ENCODE peak calls at places on chromosomes 12 and 14, in ten cellular contexts. One of them, this sample, is unnamed.

GRCh38 chr12:121786441-121786825 is 7.1 kb downstream of the RHOF start:
- DNase-seq in uterus: no peak
- DNase-seq in GM23248: peak
- DNase-seq in kidney epithelial cell: no peak
- DNase-seq in adipocyte: peak
- DNase-seq in IMR-90: peak
- DNase-seq in GM23338: no peak
- DNase-seq in fibroblast of pulmonary artery: peak
- DNase-seq in body of pancreas: peak
- DNase-seq in HAP-1: no peak
- DNase-seq in this sample: no peak

GRCh38 chr12:10634427-10634826 is 21.0 kb upstream of the MAGOHB start:
- DNase-seq in GM23248: peak
- DNase-seq in adipocyte: peak
- DNase-seq in body of pancreas: no peak
- DNase-seq in uterus: no peak
- DNase-seq in HAP-1: no peak
- DNase-seq in IMR-90: peak
- DNase-seq in fibroblast of pulmonary artery: no peak
- DNase-seq in GM23338: no peak
- DNase-seq in kidney epithelial cell: peak
- DNase-seq in this sample: no peak

GRCh38 chr12:27583057-27583797 is 59.2 kb downstream of the PPFIBP1 start:
- DNase-seq in kidney epithelial cell: no peak
- DNase-seq in fibroblast of pulmonary artery: peak
- DNase-seq in adipocyte: no peak
- DNase-seq in body of pancreas: no peak
- DNase-seq in GM23248: no peak
- DNase-seq in IMR-90: peak
- DNase-seq in GM23338: no peak
- DNase-seq in HAP-1: no peak
- DNase-seq in uterus: no peak
- DNase-seq in this sample: no peak

GRCh38 chr12:52244615-52244994 is 11.6 kb downstream of the KRT7 start:
- DNase-seq in GM23248: no peak
- DNase-seq in fibroblast of pulmonary artery: no peak
- DNase-seq in uterus: no peak
- DNase-seq in adipocyte: peak
- DNase-seq in kidney epithelial cell: no peak
- DNase-seq in HAP-1: no peak
- DNase-seq in body of pancreas: no peak
- DNase-seq in IMR-90: no peak
- DNase-seq in GM23338: no peak
- DNase-seq in this sample: no peak

GRCh38 chr12:106583578-106584103 is 837 bp downstream of the RFX4 start:
- DNase-seq in uterus: no peak
- DNase-seq in kidney epithelial cell: no peak
- DNase-seq in body of pancreas: no peak
- DNase-seq in fibroblast of pulmonary artery: peak
- DNase-seq in GM23338: peak
- DNase-seq in IMR-90: peak
- DNase-seq in adipocyte: peak
- DNase-seq in HAP-1: peak
- DNase-seq in GM23248: peak
- DNase-seq in this sample: no peak

GRCh38 chr12:321606-322326 is 59.1 kb upstream of the SLC6A13 start:
- DNase-seq in adipocyte: peak
- DNase-seq in kidney epithelial cell: no peak
- DNase-seq in HAP-1: no peak
- DNase-seq in uterus: no peak
- DNase-seq in GM23248: peak
- DNase-seq in IMR-90: no peak
- DNase-seq in GM23338: no peak
- DNase-seq in fibroblast of pulmonary artery: peak
- DNase-seq in body of pancreas: peak
- DNase-seq in this sample: no peak

GRCh38 chr12:100138048-100138907 is 4.4 kb downstream of the BLTP3B start:
- DNase-seq in kidney epithelial cell: no peak
- DNase-seq in HAP-1: peak
- DNase-seq in IMR-90: peak
- DNase-seq in GM23248: peak
- DNase-seq in GM23338: no peak
- DNase-seq in body of pancreas: no peak
- DNase-seq in adipocyte: peak
- DNase-seq in uterus: no peak
- DNase-seq in fibroblast of pulmonary artery: peak
- DNase-seq in this sample: no peak

GRCh38 chr12:131736807-131737484 is 26.1 kb downstream of the SFSWAP start:
- DNase-seq in HAP-1: no peak
- DNase-seq in GM23338: peak
- DNase-seq in body of pancreas: no peak
- DNase-seq in kidney epithelial cell: peak
- DNase-seq in adipocyte: peak
- DNase-seq in GM23248: peak
- DNase-seq in fibroblast of pulmonary artery: peak
- DNase-seq in IMR-90: peak
- DNase-seq in uterus: no peak
- DNase-seq in this sample: no peak

GRCh38 chr12:17304503-17305347 is 698.8 kb upstream of the LMO3 start:
- DNase-seq in GM23248: peak
- DNase-seq in adipocyte: no peak
- DNase-seq in fibroblast of pulmonary artery: no peak
- DNase-seq in GM23338: no peak
- DNase-seq in IMR-90: no peak
- DNase-seq in kidney epithelial cell: no peak
- DNase-seq in uterus: no peak
- DNase-seq in body of pancreas: no peak
- DNase-seq in HAP-1: no peak
- DNase-seq in this sample: no peak

GRCh38 chr12:10354502-10354901 is 35.3 kb downstream of the KLRK1 start:
- DNase-seq in GM23248: peak
- DNase-seq in fibroblast of pulmonary artery: peak
- DNase-seq in GM23338: no peak
- DNase-seq in body of pancreas: no peak
- DNase-seq in HAP-1: no peak
- DNase-seq in adipocyte: peak
- DNase-seq in uterus: no peak
- DNase-seq in IMR-90: no peak
- DNase-seq in kidney epithelial cell: no peak
- DNase-seq in this sample: no peak

GRCh38 chr12:119061208-119061796 is 80.0 kb downstream of the SRRM4 start:
- DNase-seq in uterus: peak
- DNase-seq in adipocyte: peak
- DNase-seq in body of pancreas: peak
- DNase-seq in fibroblast of pulmonary artery: peak
- DNase-seq in HAP-1: peak
- DNase-seq in GM23248: peak
- DNase-seq in IMR-90: peak
- DNase-seq in GM23338: peak
- DNase-seq in kidney epithelial cell: no peak
- DNase-seq in this sample: peak

GRCh38 chr14:33191855-33192254 is 253.2 kb downstream of the NPAS3 start:
- DNase-seq in kidney epithelial cell: no peak
- DNase-seq in GM23338: no peak
- DNase-seq in adipocyte: no peak
- DNase-seq in HAP-1: no peak
- DNase-seq in IMR-90: no peak
- DNase-seq in GM23248: no peak
- DNase-seq in body of pancreas: no peak
- DNase-seq in fibroblast of pulmonary artery: no peak
- DNase-seq in uterus: no peak
- DNase-seq in this sample: no peak

DNA sequence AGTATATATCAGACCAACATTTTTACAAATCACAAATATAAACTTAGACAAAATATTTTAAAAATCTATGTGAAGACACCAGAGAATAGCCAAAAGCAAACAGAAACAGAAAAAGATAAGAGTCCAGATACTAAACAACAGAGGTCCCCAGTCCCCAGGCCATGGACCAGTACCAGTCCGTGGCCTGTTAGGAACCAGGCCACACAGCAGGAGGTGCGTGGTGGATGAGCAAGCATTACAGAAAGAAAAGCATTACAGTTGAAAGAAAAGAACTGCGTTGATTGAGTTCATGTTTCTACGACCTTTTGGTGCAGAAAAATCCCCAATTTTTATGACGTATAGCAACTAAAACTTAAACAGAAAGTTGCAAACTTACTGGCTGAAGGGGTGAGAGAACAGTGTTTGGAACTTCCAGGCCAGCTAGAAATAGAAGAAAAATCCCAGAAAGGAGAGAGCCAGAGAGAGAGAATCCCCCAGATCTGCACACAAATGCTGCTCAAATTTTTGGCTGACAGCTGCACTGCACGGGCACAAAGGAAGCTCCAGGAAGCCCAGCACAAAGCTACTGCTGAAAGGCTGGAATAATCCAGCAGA is 159.6 kb upstream of the C14orf180 start:
- DNase-seq in kidney epithelial cell: no peak
- DNase-seq in fibroblast of pulmonary artery: no peak
- DNase-seq in GM23338: no peak
- DNase-seq in HAP-1: no peak
- DNase-seq in adipocyte: no peak
- DNase-seq in GM23248: no peak
- DNase-seq in IMR-90: no peak
- DNase-seq in uterus: no peak
- DNase-seq in body of pancreas: no peak
- DNase-seq in this sample: no peak
- H3K4me3 ChIP-seq in kidney epithelial cell: no peak
- H3K4me3 ChIP-seq in fibroblast of pulmonary artery: no peak
- H3K4me3 ChIP-seq in GM23338: no peak
- H3K4me3 ChIP-seq in HAP-1: no peak
- H3K4me3 ChIP-seq in adipocyte: no peak
- H3K4me3 ChIP-seq in GM23248: no peak
- H3K4me3 ChIP-seq in IMR-90: no peak
- H3K4me3 ChIP-seq in uterus: no peak
- H3K4me3 ChIP-seq in body of pancreas: no peak
- H3K4me3 ChIP-seq in this sample: no peak

GRCh38 chr14:56414231-56414630 is 165.4 kb upstream of the TMEM260 start:
- DNase-seq in GM23248: no peak
- DNase-seq in adipocyte: no peak
- DNase-seq in HAP-1: no peak
- DNase-seq in fibroblast of pulmonary artery: no peak
- DNase-seq in body of pancreas: no peak
- DNase-seq in uterus: no peak
- DNase-seq in GM23338: no peak
- DNase-seq in IMR-90: no peak
- DNase-seq in kidney epithelial cell: no peak
- DNase-seq in this sample: no peak
- H3K4me3 ChIP-seq in GM23248: no peak
- H3K4me3 ChIP-seq in adipocyte: no peak
- H3K4me3 ChIP-seq in HAP-1: no peak
- H3K4me3 ChIP-seq in fibroblast of pulmonary artery: no peak
- H3K4me3 ChIP-seq in body of pancreas: no peak
- H3K4me3 ChIP-seq in uterus: no peak
- H3K4me3 ChIP-seq in GM23338: no peak
- H3K4me3 ChIP-seq in IMR-90: no peak
- H3K4me3 ChIP-seq in kidney epithelial cell: no peak
- H3K4me3 ChIP-seq in this sample: no peak

GRCh38 chr14:98958048-98959031 is 313.7 kb downstream of the BCL11B start:
- DNase-seq in GM23338: no peak
- DNase-seq in adipocyte: no peak
- DNase-seq in uterus: no peak
- DNase-seq in IMR-90: no peak
- DNase-seq in HAP-1: no peak
- DNase-seq in fibroblast of pulmonary artery: no peak
- DNase-seq in kidney epithelial cell: no peak
- DNase-seq in body of pancreas: no peak
- DNase-seq in GM23248: no peak
- DNase-seq in this sample: no peak
- H3K4me3 ChIP-seq in GM23338: no peak
- H3K4me3 ChIP-seq in adipocyte: no peak
- H3K4me3 ChIP-seq in uterus: no peak
- H3K4me3 ChIP-seq in IMR-90: no peak
- H3K4me3 ChIP-seq in HAP-1: no peak
- H3K4me3 ChIP-seq in fibroblast of pulmonary artery: no peak
- H3K4me3 ChIP-seq in kidney epithelial cell: no peak
- H3K4me3 ChIP-seq in body of pancreas: no peak
- H3K4me3 ChIP-seq in GM23248: no peak
- H3K4me3 ChIP-seq in this sample: no peak

GRCh38 chr14:75247286-75247922 is 31.2 kb upstream of the FOS start:
- DNase-seq in uterus: no peak
- DNase-seq in GM23338: no peak
- DNase-seq in kidney epithelial cell: no peak
- DNase-seq in HAP-1: no peak
- DNase-seq in fibroblast of pulmonary artery: no peak
- DNase-seq in body of pancreas: no peak
- DNase-seq in IMR-90: no peak
- DNase-seq in adipocyte: no peak
- DNase-seq in GM23248: no peak
- DNase-seq in this sample: no peak

GRCh38 chr14:75246546-75247285 is 31.9 kb upstream of the FOS start:
- DNase-seq in kidney epithelial cell: no peak
- DNase-seq in body of pancreas: no peak
- DNase-seq in uterus: no peak
- DNase-seq in GM23338: no peak
- DNase-seq in GM23248: no peak
- DNase-seq in fibroblast of pulmonary artery: no peak
- DNase-seq in adipocyte: no peak
- DNase-seq in IMR-90: no peak
- DNase-seq in HAP-1: no peak
- DNase-seq in this sample: no peak

GRCh38 chr14:75249251-75249957 is 29.2 kb upstream of the FOS start:
- DNase-seq in kidney epithelial cell: no peak
- DNase-seq in adipocyte: no peak
- DNase-seq in fibroblast of pulmonary artery: no peak
- DNase-seq in HAP-1: no peak
- DNase-seq in GM23248: no peak
- DNase-seq in body of pancreas: peak
- DNase-seq in IMR-90: no peak
- DNase-seq in uterus: no peak
- DNase-seq in GM23338: peak
- DNase-seq in this sample: no peak

GRCh38 chr14:75249958-75250336 is 28.7 kb upstream of the FOS start:
- DNase-seq in fibroblast of pulmonary artery: no peak
- DNase-seq in IMR-90: no peak
- DNase-seq in body of pancreas: no peak
- DNase-seq in GM23338: no peak
- DNase-seq in HAP-1: no peak
- DNase-seq in GM23248: no peak
- DNase-seq in uterus: no peak
- DNase-seq in adipocyte: no peak
- DNase-seq in kidney epithelial cell: no peak
- DNase-seq in this sample: no peak

GRCh38 chr14:75247939-75248338 is 30.7 kb upstream of the FOS start:
- DNase-seq in kidney epithelial cell: no peak
- DNase-seq in adipocyte: no peak
- DNase-seq in body of pancreas: no peak
- DNase-seq in fibroblast of pulmonary artery: no peak
- DNase-seq in HAP-1: no peak
- DNase-seq in GM23248: no peak
- DNase-seq in GM23338: no peak
- DNase-seq in uterus: no peak
- DNase-seq in IMR-90: no peak
- DNase-seq in this sample: no peak
- H3K4me3 ChIP-seq in kidney epithelial cell: no peak
- H3K4me3 ChIP-seq in adipocyte: no peak
- H3K4me3 ChIP-seq in body of pancreas: no peak
- H3K4me3 ChIP-seq in fibroblast of pulmonary artery: no peak
- H3K4me3 ChIP-seq in HAP-1: no peak
- H3K4me3 ChIP-seq in GM23248: no peak
- H3K4me3 ChIP-seq in GM23338: no peak
- H3K4me3 ChIP-seq in uterus: no peak
- H3K4me3 ChIP-seq in IMR-90: no peak
- H3K4me3 ChIP-seq in this sample: no peak

GRCh38 chr14:47674546-47675238 is 713 bp downstream of the MDGA2 start:
- DNase-seq in kidney epithelial cell: no peak
- DNase-seq in IMR-90: no peak
- DNase-seq in body of pancreas: no peak
- DNase-seq in fibroblast of pulmonary artery: no peak
- DNase-seq in uterus: no peak
- DNase-seq in GM23248: no peak
- DNase-seq in GM23338: peak
- DNase-seq in adipocyte: no peak
- DNase-seq in HAP-1: no peak
- DNase-seq in this sample: no peak
- H3K4me3 ChIP-seq in kidney epithelial cell: peak
- H3K4me3 ChIP-seq in IMR-90: no peak
- H3K4me3 ChIP-seq in body of pancreas: no peak
- H3K4me3 ChIP-seq in fibroblast of pulmonary artery: no peak
- H3K4me3 ChIP-seq in uterus: no peak
- H3K4me3 ChIP-seq in GM23248: no peak
- H3K4me3 ChIP-seq in GM23338: peak
- H3K4me3 ChIP-seq in adipocyte: peak
- H3K4me3 ChIP-seq in HAP-1: no peak
- H3K4me3 ChIP-seq in this sample: peak